ENCODE peak calls at places on chromosomes 12 and 14, in seven cellular contexts. One of them, this sample, is unnamed. For H3K4me1, the result is how much of the 10 kb centered on the place peaks cover.

GRCh38 chr12:105775351-105775750 is 363.4 kb downstream of the NUAK1 start:
- DNase-seq in H9: no peak
- DNase-seq in mesenchymal stem cell: peak
- DNase-seq in neuronal stem cell: no peak
- DNase-seq in IMR-90: peak
- DNase-seq in trophoblast cell: no peak
- DNase-seq in H1: no peak
- DNase-seq in this sample: no peak

GRCh38 chr12:3973939-3974644 is 100.9 kb upstream of the PARP11 start:
- DNase-seq in IMR-90: no peak
- DNase-seq in H1: peak
- DNase-seq in mesenchymal stem cell: no peak
- DNase-seq in neuronal stem cell: no peak
- DNase-seq in H9: peak
- DNase-seq in trophoblast cell: no peak
- DNase-seq in this sample: no peak

GRCh38 chr12:65668981-65669695 is 155.1 kb upstream of the HMGA2 start:
- DNase-seq in IMR-90: peak
- DNase-seq in trophoblast cell: no peak
- DNase-seq in H9: no peak
- DNase-seq in neuronal stem cell: no peak
- DNase-seq in H1: no peak
- DNase-seq in mesenchymal stem cell: peak
- DNase-seq in this sample: no peak

GRCh38 chr12:89571481-89572190 is 45.8 kb upstream of the POC1B start:
- DNase-seq in H9: no peak
- DNase-seq in neuronal stem cell: no peak
- DNase-seq in IMR-90: peak
- DNase-seq in trophoblast cell: no peak
- DNase-seq in mesenchymal stem cell: no peak
- DNase-seq in H1: no peak
- DNase-seq in this sample: no peak

GRCh38 chr12:76041406-76041805 is 9.8 kb upstream of the PHLDA1 start:
- DNase-seq in trophoblast cell: no peak
- DNase-seq in neuronal stem cell: no peak
- DNase-seq in H1: no peak
- DNase-seq in IMR-90: no peak
- DNase-seq in H9: no peak
- DNase-seq in mesenchymal stem cell: no peak
- DNase-seq in this sample: no peak

GRCh38 chr12:118981285-118982201 is at the start of gene SRRM4:
- DNase-seq in neuronal stem cell: peak
- DNase-seq in IMR-90: no peak
- DNase-seq in trophoblast cell: no peak
- DNase-seq in H1: peak
- DNase-seq in mesenchymal stem cell: no peak
- DNase-seq in H9: peak
- DNase-seq in this sample: peak

GRCh38 chr14:65412881-65413738 is 580 bp downstream of the FUT8 start:
- DNase-seq in neuronal stem cell: peak
- DNase-seq in IMR-90: peak
- DNase-seq in H1: peak
- DNase-seq in mesenchymal stem cell: peak
- DNase-seq in trophoblast cell: no peak
- DNase-seq in H9: peak
- DNase-seq in this sample: peak

GRCh38 chr14:90726656-90727055 is 89.6 kb downstream of the TTC7B start:
- DNase-seq in H9: peak
- DNase-seq in trophoblast cell: no peak
- DNase-seq in mesenchymal stem cell: peak
- DNase-seq in H1: no peak
- DNase-seq in neuronal stem cell: no peak
- DNase-seq in IMR-90: peak
- DNase-seq in this sample: peak

GRCh38 chr12:51662728-51663154 is 71.7 kb downstream of the SCN8A start:
- DNase-seq in IMR-90: no peak
- DNase-seq in H9: no peak
- DNase-seq in H1: no peak
- DNase-seq in mesenchymal stem cell: no peak
- DNase-seq in neuronal stem cell: no peak
- DNase-seq in trophoblast cell: no peak
- DNase-seq in this sample: no peak

GRCh38 chr12:56932867-56933266 is 1.3 kb downstream of the SDR9C7 start:
- DNase-seq in neuronal stem cell: no peak
- DNase-seq in H1: peak
- DNase-seq in IMR-90: no peak
- DNase-seq in H9: no peak
- DNase-seq in trophoblast cell: no peak
- DNase-seq in mesenchymal stem cell: peak
- DNase-seq in this sample: peak

GRCh38 chr12:56932146-56932545 is 2.1 kb downstream of the SDR9C7 start:
- DNase-seq in H1: peak
- DNase-seq in IMR-90: no peak
- DNase-seq in neuronal stem cell: no peak
- DNase-seq in trophoblast cell: no peak
- DNase-seq in mesenchymal stem cell: no peak
- DNase-seq in H9: no peak
- DNase-seq in this sample: peak

GRCh38 chr12:56935157-56935556 is 949 bp upstream of the SDR9C7 start:
- DNase-seq in mesenchymal stem cell: no peak
- DNase-seq in trophoblast cell: no peak
- DNase-seq in H9: no peak
- DNase-seq in neuronal stem cell: no peak
- DNase-seq in IMR-90: no peak
- DNase-seq in H1: no peak
- DNase-seq in this sample: no peak

GRCh38 chr12:56935752-56936151 is 1.5 kb upstream of the SDR9C7 start:
- DNase-seq in mesenchymal stem cell: no peak
- DNase-seq in H1: peak
- DNase-seq in IMR-90: no peak
- DNase-seq in trophoblast cell: no peak
- DNase-seq in neuronal stem cell: no peak
- DNase-seq in H9: peak
- DNase-seq in this sample: no peak

DNA sequence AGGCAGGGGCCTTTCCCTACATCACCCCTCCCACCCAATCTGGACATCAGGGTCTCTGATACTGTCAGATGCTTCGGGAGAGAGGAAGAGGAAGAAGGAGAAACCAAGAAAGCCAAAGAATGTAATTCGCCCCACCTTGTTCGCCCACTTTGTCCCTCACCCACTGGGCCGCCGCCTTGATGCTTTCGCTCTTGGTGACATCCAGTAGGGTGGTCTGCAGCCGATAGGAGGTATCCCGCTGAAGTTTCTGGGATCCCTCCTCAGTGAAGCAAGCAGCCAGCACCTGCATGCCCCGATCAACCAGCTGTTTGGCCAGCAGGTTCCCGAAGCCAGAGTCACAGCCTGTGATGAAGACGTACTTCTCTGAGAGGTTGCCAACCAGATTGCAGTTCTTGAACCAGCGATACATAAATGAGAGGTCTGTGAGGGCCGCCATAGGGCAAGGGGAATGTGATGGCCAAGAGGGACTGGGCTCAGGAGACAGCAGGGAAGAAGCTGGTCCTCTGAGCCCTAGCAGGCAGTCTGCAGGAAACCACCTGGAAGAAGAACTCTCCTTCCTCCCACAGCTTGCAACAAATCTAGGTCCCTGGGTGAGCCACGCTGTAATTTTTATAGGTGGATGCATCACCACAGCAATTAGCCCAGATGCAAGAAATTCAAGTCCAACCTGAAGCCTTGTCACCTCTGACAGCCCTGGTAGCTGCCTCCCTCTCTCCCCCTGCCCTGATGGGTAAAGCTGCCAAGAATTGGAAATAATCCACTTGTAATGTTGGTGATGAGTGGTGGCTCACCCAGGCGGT is at the start of gene SDR9C7:
- DNase-seq in H1: peak
- DNase-seq in neuronal stem cell: no peak
- DNase-seq in IMR-90: no peak
- DNase-seq in trophoblast cell: no peak
- DNase-seq in mesenchymal stem cell: no peak
- DNase-seq in H9: peak
- DNase-seq in this sample: no peak
- H2BK5ac ChIP-seq in H1: no peak
- H2BK5ac ChIP-seq in neuronal stem cell: no peak
- H2BK5ac ChIP-seq in IMR-90: no peak
- H2BK5ac ChIP-seq in trophoblast cell: no peak
- H2BK5ac ChIP-seq in mesenchymal stem cell: no peak
- H2BK5ac ChIP-seq in H9: no peak
- H2BK5ac ChIP-seq in this sample: no peak

GRCh38 chr14:99808515-99808914 is 15.3 kb downstream of the EML1 start:
- DNase-seq in IMR-90: no peak
- DNase-seq in mesenchymal stem cell: no peak
- DNase-seq in trophoblast cell: no peak
- DNase-seq in H9: no peak
- DNase-seq in neuronal stem cell: no peak
- DNase-seq in H1: no peak
- DNase-seq in this sample: no peak

GRCh38 chr14:99808133-99808505 is 14.9 kb downstream of the EML1 start:
- DNase-seq in trophoblast cell: no peak
- DNase-seq in H9: no peak
- DNase-seq in neuronal stem cell: no peak
- DNase-seq in IMR-90: no peak
- DNase-seq in H1: no peak
- DNase-seq in mesenchymal stem cell: no peak
- DNase-seq in this sample: no peak

GRCh38 chr14:99807413-99808132 is 14.4 kb downstream of the EML1 start:
- DNase-seq in H1: no peak
- DNase-seq in H9: peak
- DNase-seq in neuronal stem cell: no peak
- DNase-seq in trophoblast cell: no peak
- DNase-seq in IMR-90: no peak
- DNase-seq in mesenchymal stem cell: no peak
- DNase-seq in this sample: peak

GRCh38 chr14:99806040-99806439 is 12.8 kb downstream of the EML1 start:
- DNase-seq in trophoblast cell: no peak
- DNase-seq in mesenchymal stem cell: no peak
- DNase-seq in H1: no peak
- DNase-seq in IMR-90: no peak
- DNase-seq in H9: no peak
- DNase-seq in neuronal stem cell: no peak
- DNase-seq in this sample: no peak

GRCh38 chr14:99806841-99807240 is 13.6 kb downstream of the EML1 start:
- DNase-seq in trophoblast cell: no peak
- DNase-seq in H1: no peak
- DNase-seq in neuronal stem cell: no peak
- DNase-seq in IMR-90: no peak
- DNase-seq in mesenchymal stem cell: no peak
- DNase-seq in H9: no peak
- DNase-seq in this sample: no peak
- H3K4me1 ChIP-seq in trophoblast cell: under half
- H3K4me1 ChIP-seq in H1: under half
- H3K4me1 ChIP-seq in neuronal stem cell: under half
- H3K4me1 ChIP-seq in IMR-90: under half
- H3K4me1 ChIP-seq in mesenchymal stem cell: under half
- H3K4me1 ChIP-seq in H9: under half
- H3K4me1 ChIP-seq in this sample: under half

DNA sequence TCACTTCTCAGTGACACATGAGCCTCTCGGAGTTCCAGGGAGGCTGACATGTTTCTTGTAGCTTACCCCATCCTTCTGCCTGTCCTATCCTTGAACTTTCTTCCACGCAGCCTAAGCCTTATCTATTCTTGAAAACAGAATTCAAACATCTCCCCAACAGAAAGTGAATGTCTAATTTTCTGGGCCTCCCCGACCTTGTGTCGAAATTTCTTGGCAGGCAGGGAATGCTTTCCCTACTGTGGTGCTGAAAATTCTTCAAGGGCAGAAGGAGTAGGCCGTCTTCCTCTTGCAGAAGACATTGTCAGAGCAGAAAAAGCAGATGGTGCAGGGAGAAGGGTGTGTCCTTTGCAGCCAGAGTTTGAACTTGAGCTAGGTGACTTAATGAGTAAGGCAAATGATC is 63.0 kb upstream of the TCL1B start:
- DNase-seq in H9: no peak
- DNase-seq in IMR-90: no peak
- DNase-seq in mesenchymal stem cell: no peak
- DNase-seq in neuronal stem cell: no peak
- DNase-seq in trophoblast cell: no peak
- DNase-seq in H1: no peak
- DNase-seq in this sample: no peak
- H3K18ac ChIP-seq in H9: no peak
- H3K18ac ChIP-seq in IMR-90: no peak
- H3K18ac ChIP-seq in mesenchymal stem cell: no peak
- H3K18ac ChIP-seq in neuronal stem cell: no peak
- H3K18ac ChIP-seq in trophoblast cell: no peak
- H3K18ac ChIP-seq in H1: no peak
- H3K18ac ChIP-seq in this sample: no peak

GRCh38 chr12:124578854-124579253 is 11.4 kb upstream of the NCOR2 start:
- DNase-seq in neuronal stem cell: no peak
- DNase-seq in IMR-90: no peak
- DNase-seq in mesenchymal stem cell: no peak
- DNase-seq in H1: no peak
- DNase-seq in H9: no peak
- DNase-seq in trophoblast cell: no peak
- DNase-seq in this sample: no peak

GRCh38 chr12:124578445-124578844 is 11.0 kb upstream of the NCOR2 start:
- DNase-seq in mesenchymal stem cell: no peak
- DNase-seq in trophoblast cell: no peak
- DNase-seq in IMR-90: no peak
- DNase-seq in H1: no peak
- DNase-seq in H9: no peak
- DNase-seq in neuronal stem cell: no peak
- DNase-seq in this sample: no peak

GRCh38 chr12:124577986-124578385 is 10.6 kb upstream of the NCOR2 start:
- DNase-seq in H9: no peak
- DNase-seq in mesenchymal stem cell: no peak
- DNase-seq in neuronal stem cell: no peak
- DNase-seq in trophoblast cell: no peak
- DNase-seq in IMR-90: no peak
- DNase-seq in H1: no peak
- DNase-seq in this sample: no peak

GRCh38 chr12:124576061-124576650 is 8.7 kb upstream of the NCOR2 start:
- DNase-seq in H9: no peak
- DNase-seq in mesenchymal stem cell: no peak
- DNase-seq in H1: no peak
- DNase-seq in trophoblast cell: no peak
- DNase-seq in neuronal stem cell: no peak
- DNase-seq in IMR-90: no peak
- DNase-seq in this sample: no peak

DNA sequence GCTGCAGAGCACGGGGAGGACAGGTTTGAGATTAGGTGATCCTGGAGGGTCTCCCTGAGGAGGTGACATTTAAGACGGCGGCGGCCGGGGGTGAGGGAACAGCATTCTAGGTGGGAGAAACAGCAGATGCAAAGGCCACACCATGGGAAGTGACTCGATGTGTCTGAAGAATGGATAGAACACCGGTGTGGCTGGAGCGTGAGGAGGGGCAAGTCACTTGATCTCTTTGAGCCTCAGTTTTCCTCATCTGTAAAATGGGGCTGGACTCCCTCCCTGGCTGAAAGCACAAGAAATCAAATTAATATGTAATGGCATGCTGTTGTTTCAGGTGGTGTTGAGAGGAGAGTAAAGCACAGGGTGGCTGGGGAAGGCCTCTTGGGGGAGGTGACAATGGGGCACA is 10.0 kb upstream of the NCOR2 start:
- DNase-seq in H9: no peak
- DNase-seq in trophoblast cell: no peak
- DNase-seq in mesenchymal stem cell: no peak
- DNase-seq in H1: no peak
- DNase-seq in neuronal stem cell: no peak
- DNase-seq in IMR-90: no peak
- DNase-seq in this sample: no peak
- H2BK5ac ChIP-seq in H9: no peak
- H2BK5ac ChIP-seq in trophoblast cell: no peak
- H2BK5ac ChIP-seq in mesenchymal stem cell: no peak
- H2BK5ac ChIP-seq in H1: peak
- H2BK5ac ChIP-seq in neuronal stem cell: no peak
- H2BK5ac ChIP-seq in IMR-90: no peak
- H2BK5ac ChIP-seq in this sample: no peak

This sample was measured in mesendoderm.